ENCODE peak calls at places on chromosomes 11 and 22, in five cellular contexts. One of them, this sample, is unnamed.

GRCh38 chr11:102237096-102237735 is 80.1 kb upstream of the BIRC3 start:
- DNase-seq in sigmoid colon: no peak
- DNase-seq in left ventricle myocardium inferior: no peak
- DNase-seq in AG04450: no peak
- DNase-seq in fibroblast of lung: peak; percentile 31
- DNase-seq in this sample: no peak

GRCh38 chr11:134916829-134917228 is 504.8 kb upstream of the B3GAT1 start:
- DNase-seq in sigmoid colon: no peak
- DNase-seq in left ventricle myocardium inferior: no peak
- DNase-seq in fibroblast of lung: no peak
- DNase-seq in AG04450: no peak
- DNase-seq in this sample: no peak

GRCh38 chr11:27839226-27839913 is 139.1 kb upstream of the BDNF start:
- DNase-seq in AG04450: no peak
- DNase-seq in fibroblast of lung: peak; percentile 38
- DNase-seq in sigmoid colon: no peak
- DNase-seq in left ventricle myocardium inferior: no peak
- DNase-seq in this sample: no peak

GRCh38 chr11:102986815-102987214 is 31.3 kb upstream of the MMP13 start:
- DNase-seq in left ventricle myocardium inferior: no peak
- DNase-seq in AG04450: no peak
- DNase-seq in fibroblast of lung: peak; percentile 78
- DNase-seq in sigmoid colon: no peak
- DNase-seq in this sample: no peak

GRCh38 chr22:48600681-48601080 is 1227.0 kb downstream of the BRD1 start:
- DNase-seq in sigmoid colon: no peak
- DNase-seq in left ventricle myocardium inferior: no peak
- DNase-seq in fibroblast of lung: no peak
- DNase-seq in AG04450: no peak
- DNase-seq in this sample: no peak

GRCh38 chr11:6757373-6757967 is 14.3 kb downstream of the OR2AG2 start:
- DNase-seq in fibroblast of lung: peak; percentile 67
- DNase-seq in left ventricle myocardium inferior: peak; percentile 26
- DNase-seq in sigmoid colon: no peak
- DNase-seq in AG04450: peak; percentile 15
- DNase-seq in this sample: no peak

GRCh38 chr11:123054301-123055065 is 7.5 kb downstream of the HSPA8 start:
- DNase-seq in left ventricle myocardium inferior: no peak
- DNase-seq in fibroblast of lung: peak; percentile 78
- DNase-seq in sigmoid colon: no peak
- DNase-seq in AG04450: peak; percentile 39
- DNase-seq in this sample: no peak

GRCh38 chr11:111422494-111423249 is 43.6 kb upstream of the POU2AF1 start:
- DNase-seq in left ventricle myocardium inferior: peak; percentile 32
- DNase-seq in fibroblast of lung: peak; percentile 31
- DNase-seq in AG04450: no peak
- DNase-seq in sigmoid colon: peak; percentile 76
- DNase-seq in this sample: no peak

GRCh38 chr11:70378506-70379134 is 19.7 kb upstream of the CTTN start:
- DNase-seq in left ventricle myocardium inferior: no peak
- DNase-seq in AG04450: no peak
- DNase-seq in sigmoid colon: peak; percentile 5
- DNase-seq in fibroblast of lung: no peak
- DNase-seq in this sample: no peak

GRCh38 chr11:110431212-110432073 is 1.7 kb downstream of the FDX1 start:
- DNase-seq in left ventricle myocardium inferior: no peak
- DNase-seq in fibroblast of lung: peak; percentile 39
- DNase-seq in AG04450: no peak
- DNase-seq in sigmoid colon: no peak
- DNase-seq in this sample: no peak

GRCh38 chr11:118175031-118175531 is 1.4 kb downstream of the SCN2B start:
- DNase-seq in fibroblast of lung: peak; percentile 18
- DNase-seq in left ventricle myocardium inferior: peak; percentile 40
- DNase-seq in AG04450: no peak
- DNase-seq in sigmoid colon: no peak
- DNase-seq in this sample: peak; percentile 48

GRCh38 chr11:122900803-122901202 is 18.2 kb downstream of the JHY start:
- DNase-seq in fibroblast of lung: no peak
- DNase-seq in left ventricle myocardium inferior: no peak
- DNase-seq in sigmoid colon: no peak
- DNase-seq in AG04450: no peak
- DNase-seq in this sample: no peak

GRCh38 chr22:49295465-49295743 is 532.3 kb downstream of the BRD1 start:
- DNase-seq in sigmoid colon: no peak
- DNase-seq in fibroblast of lung: no peak
- DNase-seq in AG04450: no peak
- DNase-seq in left ventricle myocardium inferior: no peak
- DNase-seq in this sample: no peak

GRCh38 chr11:2934611-2935239 is 5.5 kb upstream of the PHLDA2 start:
- DNase-seq in AG04450: no peak
- DNase-seq in sigmoid colon: peak; percentile 57
- DNase-seq in fibroblast of lung: no peak
- DNase-seq in left ventricle myocardium inferior: no peak
- DNase-seq in this sample: no peak

GRCh38 chr11:99505319-99505718 is 484.6 kb downstream of the CNTN5 start:
- DNase-seq in AG04450: peak; percentile 59
- DNase-seq in sigmoid colon: no peak
- DNase-seq in left ventricle myocardium inferior: no peak
- DNase-seq in fibroblast of lung: peak; percentile 85
- DNase-seq in this sample: no peak

GRCh38 chr22:44668190-44668885 is 33.7 kb upstream of the PRR5 start:
- DNase-seq in left ventricle myocardium inferior: no peak
- DNase-seq in sigmoid colon: peak; percentile 64
- DNase-seq in AG04450: no peak
- DNase-seq in fibroblast of lung: no peak
- DNase-seq in this sample: no peak

GRCh38 chr11:33830903-33831648 is 56.8 kb upstream of the FBXO3 start:
- DNase-seq in sigmoid colon: no peak
- DNase-seq in AG04450: no peak
- DNase-seq in left ventricle myocardium inferior: no peak
- DNase-seq in fibroblast of lung: no peak
- DNase-seq in this sample: peak; percentile 79

GRCh38 chr11:33832676-33833075 is 58.4 kb upstream of the FBXO3 start:
- DNase-seq in fibroblast of lung: no peak
- DNase-seq in left ventricle myocardium inferior: no peak
- DNase-seq in sigmoid colon: no peak
- DNase-seq in AG04450: no peak
- DNase-seq in this sample: no peak

GRCh38 chr11:33829430-33830141 is 55.3 kb upstream of the FBXO3 start:
- DNase-seq in sigmoid colon: no peak
- DNase-seq in fibroblast of lung: peak; percentile 83
- DNase-seq in left ventricle myocardium inferior: peak; percentile 38
- DNase-seq in AG04450: peak; percentile 39
- DNase-seq in this sample: no peak

DNA sequence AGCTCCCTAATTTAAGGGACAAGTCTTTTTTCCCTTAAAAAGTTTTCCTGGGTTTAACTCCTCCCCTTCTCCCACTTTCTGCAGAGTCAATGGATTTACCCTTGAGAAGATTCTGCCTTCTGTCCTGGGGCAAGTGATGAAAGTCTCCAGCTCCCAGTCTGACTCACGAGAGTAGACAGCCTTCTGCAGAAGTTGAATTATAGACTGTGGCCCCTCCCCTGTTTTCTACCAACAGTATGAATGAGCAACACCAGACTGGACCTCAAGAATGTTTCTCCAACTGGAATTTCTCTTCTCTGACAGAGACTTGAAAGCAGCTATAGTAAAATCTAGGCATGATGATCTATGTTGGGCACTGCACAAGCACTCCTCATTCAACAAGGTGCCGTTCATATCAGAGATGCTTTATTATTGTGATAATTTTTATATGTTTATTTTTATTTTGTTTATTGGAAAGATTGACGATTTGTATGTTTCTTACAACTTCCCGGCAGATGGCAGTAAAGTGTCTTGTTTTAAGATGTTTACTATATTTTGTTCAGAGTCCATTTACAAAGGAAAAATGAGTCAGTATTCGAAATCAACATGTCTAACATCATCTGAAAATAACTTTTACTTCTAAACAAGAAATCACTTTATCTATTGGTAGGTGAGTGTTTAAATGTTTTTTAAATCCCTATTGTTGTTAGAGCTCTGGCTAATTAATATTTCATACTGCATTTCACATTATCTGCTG is 56.6 kb downstream of the LMO2 start:
- DNase-seq in sigmoid colon: no peak
- DNase-seq in left ventricle myocardium inferior: no peak
- DNase-seq in AG04450: peak; percentile 13
- DNase-seq in fibroblast of lung: peak; percentile 75
- DNase-seq in this sample: peak; percentile 54
- H3K27ac ChIP-seq in sigmoid colon: no peak overlapping the region
- H3K27ac ChIP-seq in left ventricle myocardium inferior: no peak overlapping the region
- H3K27ac ChIP-seq in AG04450: no peak overlapping the region
- H3K27ac ChIP-seq in fibroblast of lung: no peak overlapping the region
- H3K27ac ChIP-seq in this sample: no peak overlapping the region

DNA sequence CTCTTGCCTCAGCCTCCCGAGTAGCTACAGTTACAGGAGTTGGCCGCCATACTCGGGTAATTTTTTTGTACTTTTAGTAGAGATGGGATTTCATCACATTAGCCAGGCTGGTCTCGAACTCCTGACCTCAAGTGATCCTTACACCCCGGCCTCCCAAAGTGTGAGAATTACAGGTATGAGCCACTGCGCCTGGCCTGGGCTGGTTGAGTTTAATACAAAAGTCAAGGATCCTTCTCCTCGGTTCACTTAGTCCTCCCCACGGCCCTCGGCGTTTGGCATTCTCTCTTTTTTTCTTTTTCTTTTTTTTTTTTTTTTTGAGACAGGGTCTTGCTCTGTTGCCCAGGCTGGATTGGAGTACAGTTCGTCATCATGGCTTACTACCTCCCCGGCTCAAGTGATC is 33.0 kb downstream of the MCHR1 start:
- DNase-seq in sigmoid colon: no peak
- DNase-seq in fibroblast of lung: no peak
- DNase-seq in AG04450: no peak
- DNase-seq in left ventricle myocardium inferior: no peak
- DNase-seq in this sample: no peak
- H3K27ac ChIP-seq in sigmoid colon: no peak overlapping the region
- H3K27ac ChIP-seq in fibroblast of lung: no peak overlapping the region
- H3K27ac ChIP-seq in AG04450: peak overlapping the region; percentile 91
- H3K27ac ChIP-seq in left ventricle myocardium inferior: peak overlapping the region; percentile 82
- H3K27ac ChIP-seq in this sample: no peak overlapping the region

DNA sequence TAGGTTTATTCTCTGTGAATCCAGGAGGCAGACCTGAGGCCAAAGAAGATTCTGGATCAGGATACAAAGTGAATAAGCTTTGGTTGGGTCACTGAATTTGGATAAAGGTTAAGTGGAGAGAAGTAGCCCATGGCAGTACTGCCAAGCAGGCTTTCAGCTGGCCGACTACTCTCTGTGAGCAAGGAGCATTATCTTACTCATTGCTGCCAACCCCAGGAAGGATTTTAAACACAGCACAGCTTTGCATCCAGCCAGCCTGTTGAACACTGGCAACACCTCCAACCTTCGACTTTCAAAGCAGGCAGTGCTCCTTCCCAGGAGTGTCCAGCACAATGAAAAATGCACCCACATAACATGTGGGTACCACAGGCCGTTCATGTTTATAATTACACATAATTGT is 363.7 kb upstream of the SYN3 start:
- DNase-seq in left ventricle myocardium inferior: no peak
- DNase-seq in AG04450: no peak
- DNase-seq in fibroblast of lung: no peak
- DNase-seq in sigmoid colon: no peak
- DNase-seq in this sample: no peak
- H3K27ac ChIP-seq in left ventricle myocardium inferior: peak overlapping the region; percentile 21
- H3K27ac ChIP-seq in AG04450: no peak overlapping the region
- H3K27ac ChIP-seq in fibroblast of lung: no peak overlapping the region
- H3K27ac ChIP-seq in sigmoid colon: no peak overlapping the region
- H3K27ac ChIP-seq in this sample: no peak overlapping the region

DNA sequence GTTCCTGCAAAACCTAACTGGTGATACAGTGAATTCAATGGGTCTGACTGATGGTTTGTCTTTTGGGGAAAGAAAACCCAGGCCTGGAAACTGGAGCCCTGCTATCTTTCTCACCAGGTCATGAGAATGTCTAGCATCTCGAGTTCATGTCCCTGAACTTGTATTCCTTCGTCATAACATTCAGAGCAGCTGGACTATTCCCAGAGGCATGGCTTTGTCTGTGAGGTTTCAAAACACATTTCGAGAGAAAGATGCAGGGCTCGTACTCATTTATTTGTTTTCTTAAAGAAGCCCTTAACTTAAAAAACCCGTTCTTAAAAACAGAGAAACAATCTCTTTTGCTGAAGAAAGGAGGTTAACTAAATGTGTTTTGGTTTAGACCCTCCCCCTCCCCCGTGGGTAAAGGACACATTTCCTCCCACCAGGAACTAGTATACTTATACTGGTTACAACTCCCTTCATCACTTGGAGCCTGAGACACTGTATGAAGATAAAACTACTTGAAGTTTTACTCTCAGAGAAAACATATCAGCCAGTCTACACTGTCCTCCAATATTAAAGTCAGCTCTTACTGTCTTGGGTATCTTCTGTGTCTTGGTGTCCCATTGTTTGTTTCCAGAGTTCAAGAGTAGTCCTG is 43.2 kb downstream of the ME3 start:
- DNase-seq in left ventricle myocardium inferior: no peak
- DNase-seq in AG04450: no peak
- DNase-seq in sigmoid colon: no peak
- DNase-seq in fibroblast of lung: peak; percentile 80
- DNase-seq in this sample: no peak
- H3K27ac ChIP-seq in left ventricle myocardium inferior: peak overlapping the region; percentile 74
- H3K27ac ChIP-seq in AG04450: no peak overlapping the region
- H3K27ac ChIP-seq in sigmoid colon: peak overlapping the region; percentile 70
- H3K27ac ChIP-seq in fibroblast of lung: peak overlapping the region; percentile 39
- H3K27ac ChIP-seq in this sample: no peak overlapping the region

GRCh38 chr22:37604875-37605274 is 3.8 kb upstream of the GGA1 start:
- DNase-seq in AG04450: no peak
- DNase-seq in left ventricle myocardium inferior: no peak
- DNase-seq in sigmoid colon: no peak
- DNase-seq in fibroblast of lung: no peak
- DNase-seq in this sample: no peak

GRCh38 chr22:37604074-37604473 is 4.6 kb upstream of the GGA1 start:
- DNase-seq in AG04450: no peak
- DNase-seq in left ventricle myocardium inferior: no peak
- DNase-seq in sigmoid colon: no peak
- DNase-seq in fibroblast of lung: no peak
- DNase-seq in this sample: no peak

GRCh38 chr22:37601203-37601539 is 7.5 kb upstream of the GGA1 start:
- DNase-seq in left ventricle myocardium inferior: no peak
- DNase-seq in AG04450: no peak
- DNase-seq in sigmoid colon: no peak
- DNase-seq in fibroblast of lung: no peak
- DNase-seq in this sample: no peak

GRCh38 chr22:37599161-37599560 is 9.5 kb upstream of the GGA1 start:
- DNase-seq in sigmoid colon: no peak
- DNase-seq in left ventricle myocardium inferior: no peak
- DNase-seq in fibroblast of lung: no peak
- DNase-seq in AG04450: no peak
- DNase-seq in this sample: no peak

GRCh38 chr22:37601540-37602442 is 6.8 kb upstream of the GGA1 start:
- DNase-seq in fibroblast of lung: peak; percentile 21
- DNase-seq in left ventricle myocardium inferior: no peak
- DNase-seq in sigmoid colon: no peak
- DNase-seq in AG04450: no peak
- DNase-seq in this sample: no peak
- H3K27ac ChIP-seq in fibroblast of lung: no peak overlapping the region
- H3K27ac ChIP-seq in left ventricle myocardium inferior: no peak overlapping the region
- H3K27ac ChIP-seq in sigmoid colon: no peak overlapping the region
- H3K27ac ChIP-seq in AG04450: no peak overlapping the region
- H3K27ac ChIP-seq in this sample: no peak overlapping the region

This sample was measured in epithelial cell of prostate.